ENCODE peak calls at places on chromosome 22, in seven cellular contexts. S is neuronal stem cell, U is IMR-90, O is mesendoderm, Q is H9, G is mesenchymal stem cell, P is trophoblast cell. M is an unnamed sample.

GRCh38 chr22:29230916-29231875 is 25.5 kb downstream of the EMID1 start:
- DNase-seq in U (no peak), P (no peak), S (no peak), G (no peak), Q (no peak), O (no peak), M (no peak)

GRCh38 chr22:29207562-29208501 is 2.1 kb downstream of the EMID1 start:
- DNase-seq in U (no peak), O (no peak), G (no peak), S (no peak), P (no peak), Q (no peak), M (no peak)

GRCh38 chr22:30882974-30883533 is 85.5 kb downstream of the MORC2 start:
- DNase-seq in G (no peak), P (no peak), S (no peak), U (no peak), Q (no peak), O (no peak), M (no peak)

GRCh38 chr22:37525073-37525745 is 6.0 kb upstream of the CARD10 start:
- DNase-seq in O (peak), S (no peak), G (peak), P (peak), Q (no peak), U (peak), M (no peak)

GRCh38 chr22:24141586-24141985 is 39.7 kb upstream of the SUSD2 start:
- DNase-seq in G (peak), S (no peak), O (no peak), U (peak), Q (no peak), P (no peak), M (no peak)

GRCh38 chr22:41308544-41308947 is 7.2 kb downstream of the ZC3H7B start:
- DNase-seq in S (no peak), Q (no peak), P (no peak), G (peak), U (no peak), O (no peak), M (no peak)

GRCh38 chr22:21443735-21444421 is 23.3 kb upstream of the TMEM191C start:
- DNase-seq in U (no peak), S (no peak), Q (peak), G (no peak), O (no peak), P (no peak), M (no peak)

GRCh38 chr22:38180841-38181452 is 683 bp downstream of the PLA2G6 start:
- DNase-seq in U (no peak), S (no peak), O (peak), Q (no peak), G (no peak), P (peak), M (no peak)

GRCh38 chr22:25923952-25924351 is 182.0 kb downstream of the MYO18B start:
- DNase-seq in P (no peak), O (no peak), G (no peak), S (no peak), U (no peak), Q (no peak), M (no peak)

GRCh38 chr22:22712666-22713365 is 68.4 kb downstream of the GGTLC2 start:
- DNase-seq in G (no peak), S (no peak), O (no peak), U (no peak), Q (no peak), P (no peak), M (peak)

GRCh38 chr22:35552186-35552842 is 11.7 kb downstream of the RASD2 start:
- DNase-seq in U (no peak), S (peak), P (no peak), G (peak), Q (peak), O (peak), M (peak)

GRCh38 chr22:24066872-24067271 is 55.8 kb downstream of the CABIN1 start:
- DNase-seq in S (no peak), G (no peak), Q (no peak), U (no peak), P (no peak), O (no peak), M (no peak)

GRCh38 chr22:31944700-31945477 is 554 bp downstream of the YWHAH start:
- DNase-seq in G (peak), Q (no peak), U (no peak), O (peak), P (peak), S (peak), M (no peak)

GRCh38 chr22:39524753-39525657 is 4.6 kb downstream of the ATF4 start:
- DNase-seq in O (no peak), U (no peak), G (peak), P (no peak), S (no peak), Q (no peak), M (no peak)

GRCh38 chr22:23204541-23205157 is 24.3 kb downstream of the BCR start:
- DNase-seq in P (no peak), U (no peak), S (no peak), Q (no peak), G (no peak), O (no peak), M (no peak)

GRCh38 chr22:10961043-10961860 is 4566.7 kb upstream of the OR11H1 start:
- DNase-seq in G (no peak), S (no peak), U (no peak), P (no peak), O (no peak), Q (no peak), M (no peak)

GRCh38 chr22:30634477-30635233 is 926 bp upstream of the SLC35E4 start:
- DNase-seq in O (peak), G (peak), U (peak), S (peak), Q (peak), P (peak), M (peak)

GRCh38 chr22:25148149-25148691 is 51.4 kb upstream of the CRYBB3 start:
- DNase-seq in O (peak), G (no peak), S (no peak), Q (no peak), P (no peak), U (no peak), M (no peak)

GRCh38 chr22:35914665-35915476 is 113.8 kb downstream of the RBFOX2 start:
- DNase-seq in P (no peak), O (peak), S (peak), G (peak), U (peak), Q (peak), M (peak)

GRCh38 chr22:21972293-21972779 is 10.3 kb downstream of the TOP3B start:
- DNase-seq in O (peak), Q (peak), S (no peak), U (peak), G (peak), P (no peak), M (peak)

GRCh38 chr22:25643232-25644000 is 78.9 kb downstream of the GRK3 start:
- DNase-seq in S (no peak), O (no peak), P (no peak), U (no peak), G (no peak), Q (no peak), M (no peak)

GRCh38 chr22:23591203-23591791 is 11.2 kb upstream of the IGLL1 start:
- DNase-seq in S (peak), O (peak), P (peak), U (peak), G (peak), Q (peak), M (peak)

GRCh38 chr22:34878996-34879395 is 187.0 kb upstream of the ISX start:
- DNase-seq in Q (no peak), U (no peak), G (no peak), O (peak), P (peak), S (no peak), M (no peak)

GRCh38 chr22:38069372-38070249 is 12.4 kb downstream of the PICK1 start:
- DNase-seq in P (no peak), O (no peak), Q (no peak), G (peak), U (peak), S (no peak), M (no peak)

GRCh38 chr22:22721681-22722309 is 77.4 kb downstream of the GGTLC2 start:
- DNase-seq in S (no peak), P (peak), G (peak), Q (no peak), O (no peak), U (peak), M (no peak)

GRCh38 chr22:38203090-38203810 is 1.5 kb downstream of the MAFF start:
- DNase-seq in G (peak), S (no peak), O (peak), Q (peak), U (peak), P (no peak), M (peak)

GRCh38 chr22:27416553-27417427 is 384.8 kb downstream of the MN1 start:
- DNase-seq in S (no peak), O (peak), Q (peak), G (peak), U (peak), P (no peak), M (peak)

GRCh38 chr22:27420186-27420816 is 381.3 kb downstream of the MN1 start:
- DNase-seq in U (peak), S (no peak), G (no peak), O (no peak), P (no peak), Q (no peak), M (no peak)

GRCh38 chr22:27419473-27419872 is 382.1 kb downstream of the MN1 start:
- DNase-seq in P (no peak), S (no peak), U (peak), Q (no peak), O (no peak), G (no peak), M (no peak)

GRCh38 chr22:27420817-27421361 is 380.7 kb downstream of the MN1 start:
- DNase-seq in O (no peak), G (no peak), P (no peak), U (peak), S (no peak), Q (no peak), M (no peak)

DNA sequence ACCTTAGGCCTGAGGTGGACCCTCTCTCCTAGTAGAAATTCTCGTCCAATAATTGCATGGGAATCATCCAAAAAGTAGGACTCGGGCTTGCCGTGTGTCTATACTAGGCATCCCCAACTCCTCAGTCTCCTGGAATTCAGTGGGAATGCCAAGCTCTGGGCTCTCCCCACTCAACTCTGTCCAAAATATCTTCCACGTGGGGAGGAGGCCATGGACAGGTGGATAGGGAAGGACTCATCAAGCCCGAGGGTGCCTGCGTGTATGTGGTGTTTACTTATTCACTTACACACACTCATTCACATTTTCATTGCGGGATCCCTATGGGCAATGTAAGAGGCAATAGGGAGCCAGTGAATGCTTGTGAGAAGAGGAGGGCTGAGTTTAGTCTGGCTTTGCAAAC is 383.3 kb downstream of the MN1 start:
- DNase-seq in O (no peak), G (no peak), P (no peak), S (no peak), U (no peak), Q (no peak), M (no peak)
- H4K8ac ChIP-seq in O (no peak), G (no peak), P (no peak), S (no peak), U (no peak), Q (no peak), M (no peak)

GRCh38 chr22:20000246-20001081 is 16.2 kb downstream of the ARVCF start:
- DNase-seq in U (no peak), G (no peak), Q (no peak), S (no peak), O (no peak), P (peak), M (no peak)
- H4K8ac ChIP-seq in U (no peak), G (no peak), Q (no peak), S (no peak), O (no peak), P (no peak), M (peak)

GRCh38 chr22:50032109-50032871 is 19.7 kb upstream of the IL17REL start:
- DNase-seq in S (no peak), P (no peak), O (no peak), U (no peak), G (no peak), Q (no peak), M (no peak)
- H4K8ac ChIP-seq in S (no peak), P (no peak), O (no peak), U (no peak), G (no peak), Q (no peak), M (no peak)

GRCh38 chr22:45273452-45274075 is 11.2 kb upstream of the UPK3A start:
- DNase-seq in P (no peak), S (no peak), Q (no peak), G (no peak), U (no peak), O (no peak), M (no peak)
- H4K8ac ChIP-seq in P (no peak), S (no peak), Q (no peak), G (no peak), U (no peak), O (no peak), M (no peak)

GRCh38 chr22:47136671-47137070 is 374.2 kb downstream of the TBC1D22A start:
- DNase-seq in U (no peak), O (no peak), S (no peak), G (no peak), P (no peak), Q (no peak), M (no peak)
- H4K8ac ChIP-seq in U (no peak), O (no peak), S (no peak), G (no peak), P (no peak), Q (no peak), M (peak)

GRCh38 chr22:43208703-43209522 is 22.0 kb upstream of the TTLL12 start:
- DNase-seq in P (no peak), G (no peak), O (no peak), U (no peak), S (no peak), Q (no peak), M (no peak)
- H4K8ac ChIP-seq in P (no peak), G (no peak), O (no peak), U (no peak), S (no peak), Q (no peak), M (peak)

DNA sequence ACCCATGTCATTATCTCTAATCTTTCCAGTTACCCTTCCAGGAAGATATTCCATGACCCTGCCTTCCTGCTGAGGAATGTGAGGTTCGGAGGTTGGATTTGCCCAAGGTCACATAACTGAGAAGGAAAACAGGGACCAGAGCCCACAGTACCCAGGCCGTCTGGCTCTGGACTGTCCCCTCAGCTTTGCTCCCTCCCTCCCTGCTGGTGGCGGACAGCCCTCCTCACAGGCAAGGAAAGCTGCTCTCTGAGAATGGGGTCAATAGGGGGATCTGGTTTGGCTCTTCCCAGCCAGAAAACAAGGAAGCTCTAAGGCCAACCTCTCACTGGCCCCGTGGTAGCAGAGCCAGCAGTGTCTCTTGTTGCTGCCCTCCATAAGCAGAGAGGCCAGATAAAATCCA is 63.3 kb downstream of the SYN3 start:
- DNase-seq in S (no peak), G (no peak), Q (no peak), P (no peak), U (no peak), O (peak), M (peak)
- H4K8ac ChIP-seq in S (no peak), G (no peak), Q (no peak), P (no peak), U (no peak), O (no peak), M (no peak)

M was measured in H1.